ENCODE peak calls at places on chromosomes 2 and 18, in four cellular contexts. One of them, this sample, is unnamed.

GRCh38 chr2:75199428-75200011 is at the start of gene TACR1:
- DNase-seq in amniotic epithelial cell: peak
- DNase-seq in hypothalamus: peak
- DNase-seq in adipocyte: peak
- DNase-seq in this sample: no peak

GRCh38 chr18:36355511-36355910 is 58.0 kb downstream of the FHOD3 start:
- DNase-seq in adipocyte: no peak
- DNase-seq in amniotic epithelial cell: no peak
- DNase-seq in hypothalamus: no peak
- DNase-seq in this sample: no peak

GRCh38 chr18:46481847-46482245 is 175.2 kb downstream of the LOXHD1 start:
- DNase-seq in amniotic epithelial cell: no peak
- DNase-seq in adipocyte: no peak
- DNase-seq in hypothalamus: no peak
- DNase-seq in this sample: no peak

GRCh38 chr18:6960656-6961055 is 156.9 kb downstream of the LAMA1 start:
- DNase-seq in hypothalamus: no peak
- DNase-seq in amniotic epithelial cell: peak
- DNase-seq in adipocyte: peak
- DNase-seq in this sample: no peak

GRCh38 chr2:148554459-148555247 is 89.9 kb upstream of the EPC2 start:
- DNase-seq in amniotic epithelial cell: no peak
- DNase-seq in hypothalamus: no peak
- DNase-seq in adipocyte: peak
- DNase-seq in this sample: no peak

GRCh38 chr2:197339496-197340220 is 29.1 kb upstream of the ANKRD44 start:
- DNase-seq in adipocyte: no peak
- DNase-seq in amniotic epithelial cell: no peak
- DNase-seq in hypothalamus: no peak
- DNase-seq in this sample: no peak

GRCh38 chr2:236698008-236698407 is 128.4 kb downstream of the ACKR3 start:
- DNase-seq in amniotic epithelial cell: no peak
- DNase-seq in adipocyte: no peak
- DNase-seq in hypothalamus: no peak
- DNase-seq in this sample: no peak

GRCh38 chr2:165953306-165953654 is 296 bp downstream of the TTC21B start:
- DNase-seq in adipocyte: no peak
- DNase-seq in amniotic epithelial cell: no peak
- DNase-seq in hypothalamus: no peak
- DNase-seq in this sample: no peak

GRCh38 chr2:49770919-49771318 is 616.6 kb upstream of the FSHR start:
- DNase-seq in hypothalamus: no peak
- DNase-seq in amniotic epithelial cell: peak
- DNase-seq in adipocyte: peak
- DNase-seq in this sample: no peak

GRCh38 chr18:70419526-70419925 is 130.7 kb downstream of the SOCS6 start:
- DNase-seq in hypothalamus: no peak
- DNase-seq in adipocyte: peak
- DNase-seq in amniotic epithelial cell: peak
- DNase-seq in this sample: no peak

GRCh38 chr18:67406678-67407077 is 109.8 kb downstream of the DSEL start:
- DNase-seq in hypothalamus: no peak
- DNase-seq in adipocyte: no peak
- DNase-seq in amniotic epithelial cell: no peak
- DNase-seq in this sample: no peak

GRCh38 chr2:19630921-19631320 is 270.9 kb downstream of the TTC32 start:
- DNase-seq in amniotic epithelial cell: no peak
- DNase-seq in hypothalamus: no peak
- DNase-seq in adipocyte: no peak
- DNase-seq in this sample: no peak

GRCh38 chr2:73163522-73164367 is 38.6 kb upstream of the NOTO start:
- DNase-seq in adipocyte: peak
- DNase-seq in amniotic epithelial cell: peak
- DNase-seq in hypothalamus: peak
- DNase-seq in this sample: no peak

GRCh38 chr2:110101280-110101844 is 14.3 kb downstream of the MALL start:
- DNase-seq in amniotic epithelial cell: peak
- DNase-seq in adipocyte: peak
- DNase-seq in hypothalamus: peak
- DNase-seq in this sample: peak

GRCh38 chr2:6831229-6831628 is 34.5 kb downstream of the CMPK2 start:
- DNase-seq in amniotic epithelial cell: no peak
- DNase-seq in hypothalamus: no peak
- DNase-seq in adipocyte: no peak
- DNase-seq in this sample: no peak

GRCh38 chr2:157627594-157628281 is 926 bp downstream of the ACVR1C start:
- DNase-seq in amniotic epithelial cell: peak
- DNase-seq in adipocyte: peak
- DNase-seq in hypothalamus: no peak
- DNase-seq in this sample: no peak

GRCh38 chr2:43421194-43421593 is 174.6 kb downstream of the THADA start:
- DNase-seq in adipocyte: no peak
- DNase-seq in amniotic epithelial cell: no peak
- DNase-seq in hypothalamus: no peak
- DNase-seq in this sample: no peak

GRCh38 chr18:47710451-47710850 is 220.0 kb downstream of the SMAD2 start:
- DNase-seq in hypothalamus: no peak
- DNase-seq in amniotic epithelial cell: no peak
- DNase-seq in adipocyte: no peak
- DNase-seq in this sample: no peak

GRCh38 chr2:84858123-84858522 is 22.8 kb downstream of the TRABD2A start:
- DNase-seq in amniotic epithelial cell: no peak
- DNase-seq in adipocyte: no peak
- DNase-seq in hypothalamus: no peak
- DNase-seq in this sample: no peak

GRCh38 chr2:20151116-20151571 is 73.8 kb downstream of the SDC1 start:
- DNase-seq in amniotic epithelial cell: no peak
- DNase-seq in adipocyte: no peak
- DNase-seq in hypothalamus: no peak
- DNase-seq in this sample: no peak

GRCh38 chr18:75113455-75113854 is 95.5 kb downstream of the PTGR3 start:
- DNase-seq in hypothalamus: no peak
- DNase-seq in adipocyte: no peak
- DNase-seq in amniotic epithelial cell: no peak
- DNase-seq in this sample: no peak

GRCh38 chr2:169011698-169012097 is 19.4 kb downstream of the ABCB11 start:
- DNase-seq in amniotic epithelial cell: no peak
- DNase-seq in hypothalamus: no peak
- DNase-seq in adipocyte: no peak
- DNase-seq in this sample: no peak

GRCh38 chr2:55859875-55860274 is 63.7 kb downstream of the EFEMP1 start:
- DNase-seq in amniotic epithelial cell: no peak
- DNase-seq in hypothalamus: no peak
- DNase-seq in adipocyte: no peak
- DNase-seq in this sample: no peak

GRCh38 chr18:286515-287310 is 18.9 kb upstream of the THOC1 start:
- DNase-seq in amniotic epithelial cell: peak
- DNase-seq in adipocyte: peak
- DNase-seq in hypothalamus: no peak
- DNase-seq in this sample: no peak

GRCh38 chr2:156653670-156654069 is 217.5 kb downstream of the GPD2 start:
- DNase-seq in adipocyte: no peak
- DNase-seq in amniotic epithelial cell: no peak
- DNase-seq in hypothalamus: no peak
- DNase-seq in this sample: no peak

GRCh38 chr2:118882693-118883336 is 35.4 kb upstream of the EN1 start:
- DNase-seq in hypothalamus: no peak
- DNase-seq in amniotic epithelial cell: peak
- DNase-seq in adipocyte: peak
- DNase-seq in this sample: no peak

GRCh38 chr18:56235773-56236115 is 402.6 kb downstream of the TXNL1 start:
- DNase-seq in amniotic epithelial cell: no peak
- DNase-seq in adipocyte: no peak
- DNase-seq in hypothalamus: no peak
- DNase-seq in this sample: no peak

GRCh38 chr18:5475252-5475651 is 68.5 kb downstream of the EPB41L3 start:
- DNase-seq in adipocyte: peak
- DNase-seq in amniotic epithelial cell: no peak
- DNase-seq in hypothalamus: no peak
- DNase-seq in this sample: no peak

GRCh38 chr18:24601624-24602023 is 141.2 kb downstream of the HRH4 start:
- DNase-seq in hypothalamus: no peak
- DNase-seq in adipocyte: no peak
- DNase-seq in amniotic epithelial cell: no peak
- DNase-seq in this sample: no peak

GRCh38 chr2:112181571-112182290 is 43.5 kb downstream of the FBLN7 start:
- DNase-seq in adipocyte: no peak
- DNase-seq in amniotic epithelial cell: no peak
- DNase-seq in hypothalamus: no peak
- DNase-seq in this sample: no peak

GRCh38 chr2:107990718-107991117 is 4.4 kb downstream of the SLC5A7 start:
- DNase-seq in hypothalamus: no peak
- DNase-seq in adipocyte: no peak
- DNase-seq in amniotic epithelial cell: no peak
- DNase-seq in this sample: no peak

GRCh38 chr2:123715467-123715982 is 309.6 kb upstream of the CNTNAP5 start:
- DNase-seq in hypothalamus: no peak
- DNase-seq in adipocyte: no peak
- DNase-seq in amniotic epithelial cell: no peak
- DNase-seq in this sample: no peak

GRCh38 chr2:20992201-20992711 is 51.6 kb downstream of the APOB start:
- DNase-seq in hypothalamus: no peak
- DNase-seq in amniotic epithelial cell: peak
- DNase-seq in adipocyte: peak
- DNase-seq in this sample: no peak

GRCh38 chr18:23249348-23249747 is 114.1 kb downstream of the CABLES1 start:
- DNase-seq in hypothalamus: no peak
- DNase-seq in amniotic epithelial cell: no peak
- DNase-seq in adipocyte: no peak
- DNase-seq in this sample: no peak

GRCh38 chr2:134594399-134594798 is 124.4 kb downstream of the TMEM163 start:
- DNase-seq in hypothalamus: no peak
- DNase-seq in adipocyte: no peak
- DNase-seq in amniotic epithelial cell: no peak
- DNase-seq in this sample: no peak

This sample was measured in NCI-H1436 treated with DMSO at 0.1 percent for 48 hours.